ENCODE peak calls at places on chromosomes 12 and 14, in eight cellular contexts. F is frontal cortex, Y is AG04450, O is dermis microvascular lymphatic vessel endothelial cell, R is GM13977, C is iPS DF 6.9, G is fibroblast of the conjunctiva, N is fibroblast of mammary gland. J is an unnamed sample.

GRCh38 chr14:36221097-36221496 is 44.6 kb upstream of the PTCSC3 start:
- DNase-seq in F (no peak), Y (no peak), O (no peak), R (no peak), C (no peak), G (no peak), N (no peak), J (no peak)

GRCh38 chr14:71618047-71618446 is 314.2 kb upstream of the RGS6 start:
- DNase-seq in F (no peak), Y (no peak), O (no peak), R (no peak), C (no peak), G (no peak), N (no peak), J (no peak)

GRCh38 chr12:3842517-3842916 is 30.7 kb downstream of the PARP11 start:
- DNase-seq in F (no peak), Y (no peak), O (no peak), R (no peak), C (no peak), G (no peak), N (no peak), J (no peak)

GRCh38 chr14:22887260-22887989 is 4.4 kb downstream of the REM2 start:
- DNase-seq in F (no peak), Y (no peak), O (no peak), R (peak), C (no peak), G (peak), N (peak), J (no peak)

GRCh38 chr12:72133497-72134055 is 138.6 kb upstream of the TRHDE start:
- DNase-seq in F (no peak), Y (no peak), O (no peak), R (no peak), C (no peak), G (no peak), N (no peak), J (no peak)

GRCh38 chr12:114918535-114919233 is 234.7 kb upstream of the TBX3 start:
- DNase-seq in F (no peak), Y (no peak), O (no peak), R (no peak), C (no peak), G (no peak), N (peak), J (no peak)

GRCh38 chr12:25121916-25122315 is 73.0 kb downstream of the DNAI7 start:
- DNase-seq in F (no peak), Y (no peak), O (no peak), R (no peak), C (no peak), G (no peak), N (peak), J (no peak)

GRCh38 chr14:25698111-25698510 is 648.2 kb upstream of the STXBP6 start:
- DNase-seq in F (no peak), Y (no peak), O (no peak), R (no peak), C (no peak), G (no peak), N (no peak), J (no peak)

GRCh38 chr14:101709962-101710891 is 51.3 kb upstream of the PPP2R5C start:
- DNase-seq in F (no peak), Y (no peak), O (no peak), R (no peak), C (no peak), G (no peak), N (no peak), J (no peak)

GRCh38 chr14:98974113-98974512 is 297.9 kb downstream of the BCL11B start:
- DNase-seq in F (no peak), Y (no peak), O (no peak), R (no peak), C (no peak), G (no peak), N (no peak), J (no peak)

GRCh38 chr12:115140981-115141380 is 457.0 kb upstream of the TBX3 start:
- DNase-seq in F (no peak), Y (no peak), O (no peak), R (no peak), C (no peak), G (no peak), N (no peak), J (no peak)

GRCh38 chr12:122336015-122336946 is 70.0 kb upstream of the VPS33A start:
- DNase-seq in F (no peak), Y (no peak), O (peak), R (peak), C (no peak), G (no peak), N (peak), J (no peak)

GRCh38 chr12:108722992-108723766 is 8.1 kb downstream of the CORO1C start:
- DNase-seq in F (no peak), Y (peak), O (peak), R (no peak), C (no peak), G (no peak), N (peak), J (no peak)

GRCh38 chr12:6333566-6333965 is 8.3 kb downstream of the TNFRSF1A start:
- DNase-seq in F (no peak), Y (peak), O (peak), R (no peak), C (no peak), G (no peak), N (peak), J (no peak)

GRCh38 chr14:64726585-64726890 is 22.3 kb downstream of the PLEKHG3 start:
- DNase-seq in F (no peak), Y (no peak), O (peak), R (no peak), C (no peak), G (no peak), N (peak), J (no peak)

GRCh38 chr12:52149651-52150241 is 42.1 kb downstream of the KRT80 start:
- DNase-seq in F (no peak), Y (no peak), O (no peak), R (no peak), C (no peak), G (no peak), N (no peak), J (no peak)

GRCh38 chr12:80553316-80553715 is 109.3 kb downstream of the PTPRQ start:
- DNase-seq in F (no peak), Y (peak), O (peak), R (no peak), C (no peak), G (peak), N (peak), J (peak)

GRCh38 chr12:41992692-41993215 is 151.9 kb downstream of the GXYLT1 start:
- DNase-seq in F (no peak), Y (no peak), O (no peak), R (no peak), C (no peak), G (no peak), N (no peak), J (no peak)

GRCh38 chr14:79834856-79835255 is 376.4 kb downstream of the DIO2 start:
- DNase-seq in F (no peak), Y (no peak), O (no peak), R (no peak), C (no peak), G (no peak), N (peak), J (no peak)

GRCh38 chr12:57085999-57086950 is 2.6 kb upstream of the NAB2 start:
- DNase-seq in F (peak), Y (no peak), O (peak), R (peak), C (no peak), G (peak), N (peak), J (no peak)

GRCh38 chr14:77375164-77375950 is 1.5 kb downstream of the TMED8 start:
- DNase-seq in F (no peak), Y (no peak), O (no peak), R (peak), C (no peak), G (no peak), N (no peak), J (no peak)

GRCh38 chr12:120928864-120929652 is 24.9 kb upstream of the SPPL3 start:
- DNase-seq in F (no peak), Y (no peak), O (no peak), R (no peak), C (no peak), G (no peak), N (no peak), J (no peak)

GRCh38 chr12:106023034-106023433 is 115.7 kb downstream of the NUAK1 start:
- DNase-seq in F (no peak), Y (no peak), O (no peak), R (no peak), C (no peak), G (no peak), N (no peak), J (no peak)

GRCh38 chr14:72024043-72024407 is 91.8 kb downstream of the RGS6 start:
- DNase-seq in F (no peak), Y (no peak), O (peak), R (peak), C (peak), G (no peak), N (peak), J (no peak)

GRCh38 chr14:84445486-84445885 is 1084.5 kb upstream of the FLRT2 start:
- DNase-seq in F (no peak), Y (no peak), O (no peak), R (no peak), C (no peak), G (no peak), N (no peak), J (no peak)

GRCh38 chr14:52241102-52241793 is 26.2 kb upstream of the PTGDR start:
- DNase-seq in F (no peak), Y (peak), O (peak), R (no peak), C (no peak), G (peak), N (peak), J (no peak)

GRCh38 chr12:21771311-21771710 is 3.2 kb downstream of the KCNJ8 start:
- DNase-seq in F (no peak), Y (peak), O (no peak), R (no peak), C (no peak), G (no peak), N (peak), J (no peak)

GRCh38 chr12:3307419-3307818 is 183.6 kb upstream of the PRMT8 start:
- DNase-seq in F (no peak), Y (no peak), O (no peak), R (no peak), C (no peak), G (no peak), N (no peak), J (no peak)